ENCODE peak calls at places on chromosomes 5 and 9, in five cellular contexts. One of them, this sample, is unnamed.

GRCh38 chr5:124659798-124660197 is 86.6 kb downstream of the ZNF608 start:
- DNase-seq in mammary epithelial cell: no peak
- DNase-seq in mucosa of descending colon: no peak
- DNase-seq in astrocyte of the spinal cord: peak; percentile 55
- DNase-seq in AG10803: no peak
- DNase-seq in this sample: no peak

GRCh38 chr5:108945094-108945493 is 197.4 kb downstream of the FER start:
- DNase-seq in astrocyte of the spinal cord: no peak
- DNase-seq in mammary epithelial cell: no peak
- DNase-seq in mucosa of descending colon: no peak
- DNase-seq in AG10803: no peak
- DNase-seq in this sample: no peak

GRCh38 chr9:77495834-77496671 is 152.1 kb downstream of the GNA14 start:
- DNase-seq in astrocyte of the spinal cord: peak; percentile 77
- DNase-seq in mucosa of descending colon: no peak
- DNase-seq in mammary epithelial cell: peak; percentile 24
- DNase-seq in AG10803: peak; percentile 80
- DNase-seq in this sample: peak; percentile 92

GRCh38 chr9:128505414-128505765 is 871 bp downstream of the GLE1 start:
- DNase-seq in mucosa of descending colon: no peak
- DNase-seq in astrocyte of the spinal cord: peak; percentile 12
- DNase-seq in mammary epithelial cell: no peak
- DNase-seq in AG10803: peak; percentile 79
- DNase-seq in this sample: no peak

GRCh38 chr9:76900884-76901440 is 5.0 kb downstream of the PRUNE2 start:
- DNase-seq in mammary epithelial cell: no peak
- DNase-seq in mucosa of descending colon: no peak
- DNase-seq in AG10803: no peak
- DNase-seq in astrocyte of the spinal cord: no peak
- DNase-seq in this sample: no peak

GRCh38 chr9:18675345-18675744 is 201.4 kb downstream of the ADAMTSL1 start:
- DNase-seq in mammary epithelial cell: no peak
- DNase-seq in AG10803: peak; percentile 46
- DNase-seq in astrocyte of the spinal cord: no peak
- DNase-seq in mucosa of descending colon: no peak
- DNase-seq in this sample: no peak

GRCh38 chr5:125229556-125229955 is 483.1 kb upstream of the ZNF608 start:
- DNase-seq in mucosa of descending colon: no peak
- DNase-seq in astrocyte of the spinal cord: no peak
- DNase-seq in AG10803: no peak
- DNase-seq in mammary epithelial cell: no peak
- DNase-seq in this sample: no peak

GRCh38 chr9:35907732-35908483 is 1.4 kb upstream of the SPAAR start:
- DNase-seq in mammary epithelial cell: peak; percentile 74
- DNase-seq in astrocyte of the spinal cord: peak; percentile 90
- DNase-seq in AG10803: peak; percentile 86
- DNase-seq in mucosa of descending colon: peak; percentile 82
- DNase-seq in this sample: peak; percentile 96

GRCh38 chr9:107732781-107733529 is 243.4 kb upstream of the KLF4 start:
- DNase-seq in mammary epithelial cell: peak; percentile 79
- DNase-seq in astrocyte of the spinal cord: peak; percentile 67
- DNase-seq in AG10803: peak; percentile 92
- DNase-seq in mucosa of descending colon: no peak
- DNase-seq in this sample: peak; percentile 81

GRCh38 chr5:170357853-170358497 is 31.2 kb downstream of the KCNMB1 start:
- DNase-seq in mammary epithelial cell: no peak
- DNase-seq in astrocyte of the spinal cord: no peak
- DNase-seq in AG10803: no peak
- DNase-seq in mucosa of descending colon: peak; percentile 34
- DNase-seq in this sample: no peak

GRCh38 chr9:110703669-110704068 is 35.1 kb downstream of the MUSK start:
- DNase-seq in astrocyte of the spinal cord: no peak
- DNase-seq in mammary epithelial cell: no peak
- DNase-seq in AG10803: no peak
- DNase-seq in mucosa of descending colon: no peak
- DNase-seq in this sample: peak; percentile 31

GRCh38 chr9:110700953-110701352 is 32.4 kb downstream of the MUSK start:
- DNase-seq in AG10803: peak; percentile 34
- DNase-seq in mucosa of descending colon: no peak
- DNase-seq in mammary epithelial cell: no peak
- DNase-seq in astrocyte of the spinal cord: peak; percentile 52
- DNase-seq in this sample: peak; percentile 62
- H3K4me3 ChIP-seq in AG10803: no peak overlapping the region
- H3K4me3 ChIP-seq in mucosa of descending colon: no peak overlapping the region
- H3K4me3 ChIP-seq in mammary epithelial cell: no peak overlapping the region
- H3K4me3 ChIP-seq in astrocyte of the spinal cord: no peak overlapping the region
- H3K4me3 ChIP-seq in this sample: no peak overlapping the region

DNA sequence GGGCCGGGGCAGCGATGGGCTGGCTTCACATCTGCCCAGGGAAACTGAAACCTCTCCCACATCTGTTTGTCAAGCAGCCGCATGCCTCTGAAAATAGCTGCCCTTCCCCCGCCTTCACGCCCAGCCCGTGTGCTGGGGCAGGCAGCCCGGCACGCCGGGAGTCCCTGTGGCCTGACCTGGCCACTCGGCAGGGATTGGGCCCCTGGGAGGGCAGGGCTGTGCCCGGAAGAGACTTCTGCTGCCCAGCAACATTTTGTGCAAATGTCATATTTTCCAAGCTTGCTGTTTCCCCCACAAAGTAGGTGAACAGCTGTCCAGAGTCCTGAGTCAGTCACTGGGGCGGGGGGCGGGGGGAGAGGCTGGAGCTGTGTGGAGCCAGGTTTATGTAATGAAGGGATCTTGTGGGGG is 8.2 kb downstream of the COL27A1 start:
- DNase-seq in AG10803: peak; percentile 61
- DNase-seq in mammary epithelial cell: no peak
- DNase-seq in mucosa of descending colon: peak; percentile 24
- DNase-seq in astrocyte of the spinal cord: peak; percentile 79
- DNase-seq in this sample: peak; percentile 91
- H3K4me3 ChIP-seq in AG10803: peak overlapping the region; percentile 37
- H3K4me3 ChIP-seq in mammary epithelial cell: no peak overlapping the region
- H3K4me3 ChIP-seq in mucosa of descending colon: no peak overlapping the region
- H3K4me3 ChIP-seq in astrocyte of the spinal cord: no peak overlapping the region
- H3K4me3 ChIP-seq in this sample: peak overlapping the region; percentile 57

GRCh38 chr5:14582797-14583137 is 1.2 kb downstream of the OTULINL start:
- DNase-seq in mucosa of descending colon: no peak
- DNase-seq in astrocyte of the spinal cord: no peak
- DNase-seq in AG10803: no peak
- DNase-seq in mammary epithelial cell: no peak
- DNase-seq in this sample: no peak
- H3K4me3 ChIP-seq in mucosa of descending colon: no peak overlapping the region
- H3K4me3 ChIP-seq in astrocyte of the spinal cord: no peak overlapping the region
- H3K4me3 ChIP-seq in AG10803: peak overlapping the region; percentile 15
- H3K4me3 ChIP-seq in mammary epithelial cell: no peak overlapping the region
- H3K4me3 ChIP-seq in this sample: no peak overlapping the region

GRCh38 chr9:78767449-78767848 is 470.5 kb downstream of the PSAT1 start:
- DNase-seq in mammary epithelial cell: no peak
- DNase-seq in astrocyte of the spinal cord: no peak
- DNase-seq in AG10803: no peak
- DNase-seq in mucosa of descending colon: no peak
- DNase-seq in this sample: no peak
- H3K4me3 ChIP-seq in mammary epithelial cell: no peak overlapping the region
- H3K4me3 ChIP-seq in astrocyte of the spinal cord: no peak overlapping the region
- H3K4me3 ChIP-seq in AG10803: no peak overlapping the region
- H3K4me3 ChIP-seq in mucosa of descending colon: no peak overlapping the region
- H3K4me3 ChIP-seq in this sample: no peak overlapping the region

GRCh38 chr9:126616521-126616976 is 2.8 kb downstream of the LMX1B start:
- DNase-seq in mammary epithelial cell: peak; percentile 52
- DNase-seq in AG10803: no peak
- DNase-seq in mucosa of descending colon: no peak
- DNase-seq in astrocyte of the spinal cord: no peak
- DNase-seq in this sample: peak; percentile 78

GRCh38 chr9:126615791-126616447 is 2.2 kb downstream of the LMX1B start:
- DNase-seq in astrocyte of the spinal cord: no peak
- DNase-seq in mammary epithelial cell: peak; percentile 69
- DNase-seq in mucosa of descending colon: no peak
- DNase-seq in AG10803: no peak
- DNase-seq in this sample: peak; percentile 87

GRCh38 chr9:126614088-126614454 is 343 bp downstream of the LMX1B start:
- DNase-seq in astrocyte of the spinal cord: no peak
- DNase-seq in mucosa of descending colon: no peak
- DNase-seq in AG10803: no peak
- DNase-seq in mammary epithelial cell: no peak
- DNase-seq in this sample: peak; percentile 85

GRCh38 chr9:126614455-126615248 is 924 bp downstream of the LMX1B start:
- DNase-seq in astrocyte of the spinal cord: no peak
- DNase-seq in mucosa of descending colon: no peak
- DNase-seq in mammary epithelial cell: peak; percentile 60
- DNase-seq in AG10803: no peak
- DNase-seq in this sample: peak; percentile 92

GRCh38 chr9:126615251-126615790 is 1.6 kb downstream of the LMX1B start:
- DNase-seq in astrocyte of the spinal cord: no peak
- DNase-seq in mucosa of descending colon: peak; percentile 51
- DNase-seq in mammary epithelial cell: peak; percentile 70
- DNase-seq in AG10803: peak; percentile 9
- DNase-seq in this sample: peak; percentile 92
- H3K4me3 ChIP-seq in astrocyte of the spinal cord: no peak overlapping the region
- H3K4me3 ChIP-seq in mucosa of descending colon: no peak overlapping the region
- H3K4me3 ChIP-seq in mammary epithelial cell: peak overlapping the region; percentile 60
- H3K4me3 ChIP-seq in AG10803: no peak overlapping the region
- H3K4me3 ChIP-seq in this sample: no peak overlapping the region